ENCODE peak calls at places on chromosomes 13 and 19, in ten cellular contexts. One of them, this sample, is unnamed.
A peak's percentile ranks its signal among the peaks of the same experiment; 100 is the strongest.

GRCh38 chr19:11227201-11227886 is 12.1 kb upstream of the ANGPTL8 start:
- DNase-seq in omental fat pad: no peak
- DNase-seq in naive B cell: no peak
- DNase-seq in CD4-positive, CD25-positive, alpha-beta regulatory T cell: no peak
- DNase-seq in occipital lobe: no peak
- DNase-seq in pancreas: no peak
- DNase-seq in NCI-H2081: no peak
- DNase-seq in activated T-helper 1 cell treated with anti-CD3 and anti-CD28 coated beads, Interleukin-12 subunit alpha, Interleukin-12 subunit beta, Interleukin-2, Interleukin-4 antibody, amounts not matched to agents 30 ng/mL and 10 ng/mL and 1 ng/mL, durations not matched to agents 14 hours and 24 hours and 36 hours: no peak
- DNase-seq in HCT116: peak; percentile 62
- DNase-seq in H54: no peak
- DNase-seq in this sample: no peak

GRCh38 chr19:45469835-45470146 is 2.0 kb downstream of the FOSB start:
- DNase-seq in omental fat pad: no peak
- DNase-seq in naive B cell: no peak
- DNase-seq in CD4-positive, CD25-positive, alpha-beta regulatory T cell: no peak
- DNase-seq in occipital lobe: no peak
- DNase-seq in pancreas: no peak
- DNase-seq in NCI-H2081: no peak
- DNase-seq in activated T-helper 1 cell treated with anti-CD3 and anti-CD28 coated beads, Interleukin-12 subunit alpha, Interleukin-12 subunit beta, Interleukin-2, Interleukin-4 antibody, amounts not matched to agents 30 ng/mL and 10 ng/mL and 1 ng/mL, durations not matched to agents 14 hours and 24 hours and 36 hours: no peak
- DNase-seq in HCT116: no peak
- DNase-seq in H54: peak; percentile 45
- DNase-seq in this sample: no peak

GRCh38 chr13:69567514-69567913 is 540.1 kb upstream of the ATXN8OS start:
- DNase-seq in omental fat pad: no peak
- DNase-seq in naive B cell: no peak
- DNase-seq in CD4-positive, CD25-positive, alpha-beta regulatory T cell: no peak
- DNase-seq in occipital lobe: no peak
- DNase-seq in pancreas: no peak
- DNase-seq in NCI-H2081: no peak
- DNase-seq in activated T-helper 1 cell treated with anti-CD3 and anti-CD28 coated beads, Interleukin-12 subunit alpha, Interleukin-12 subunit beta, Interleukin-2, Interleukin-4 antibody, amounts not matched to agents 30 ng/mL and 10 ng/mL and 1 ng/mL, durations not matched to agents 14 hours and 24 hours and 36 hours: no peak
- DNase-seq in HCT116: no peak
- DNase-seq in H54: no peak
- DNase-seq in this sample: no peak

GRCh38 chr19:49408816-49409440 is 14.3 kb downstream of the PTH2 start:
- DNase-seq in omental fat pad: no peak
- DNase-seq in naive B cell: no peak
- DNase-seq in CD4-positive, CD25-positive, alpha-beta regulatory T cell: no peak
- DNase-seq in occipital lobe: no peak
- DNase-seq in pancreas: no peak
- DNase-seq in NCI-H2081: no peak
- DNase-seq in activated T-helper 1 cell treated with anti-CD3 and anti-CD28 coated beads, Interleukin-12 subunit alpha, Interleukin-12 subunit beta, Interleukin-2, Interleukin-4 antibody, amounts not matched to agents 30 ng/mL and 10 ng/mL and 1 ng/mL, durations not matched to agents 14 hours and 24 hours and 36 hours: no peak
- DNase-seq in HCT116: no peak
- DNase-seq in H54: no peak
- DNase-seq in this sample: peak; percentile 37

GRCh38 chr19:16168465-16169081 is 4.8 kb downstream of the CIB3 start:
- DNase-seq in omental fat pad: no peak
- DNase-seq in naive B cell: peak; percentile 20
- DNase-seq in CD4-positive, CD25-positive, alpha-beta regulatory T cell: no peak
- DNase-seq in occipital lobe: no peak
- DNase-seq in pancreas: no peak
- DNase-seq in NCI-H2081: no peak
- DNase-seq in activated T-helper 1 cell treated with anti-CD3 and anti-CD28 coated beads, Interleukin-12 subunit alpha, Interleukin-12 subunit beta, Interleukin-2, Interleukin-4 antibody, amounts not matched to agents 30 ng/mL and 10 ng/mL and 1 ng/mL, durations not matched to agents 14 hours and 24 hours and 36 hours: no peak
- DNase-seq in HCT116: no peak
- DNase-seq in H54: no peak
- DNase-seq in this sample: no peak

GRCh38 chr19:7866399-7867091 is 7.6 kb downstream of the PRR36 start:
- DNase-seq in omental fat pad: no peak
- DNase-seq in naive B cell: no peak
- DNase-seq in CD4-positive, CD25-positive, alpha-beta regulatory T cell: no peak
- DNase-seq in occipital lobe: no peak
- DNase-seq in pancreas: no peak
- DNase-seq in NCI-H2081: no peak
- DNase-seq in activated T-helper 1 cell treated with anti-CD3 and anti-CD28 coated beads, Interleukin-12 subunit alpha, Interleukin-12 subunit beta, Interleukin-2, Interleukin-4 antibody, amounts not matched to agents 30 ng/mL and 10 ng/mL and 1 ng/mL, durations not matched to agents 14 hours and 24 hours and 36 hours: no peak
- DNase-seq in HCT116: no peak
- DNase-seq in H54: no peak
- DNase-seq in this sample: peak; percentile 51

GRCh38 chr13:31172001-31172400 is 10.3 kb upstream of the HSPH1 start:
- DNase-seq in omental fat pad: no peak
- DNase-seq in naive B cell: no peak
- DNase-seq in CD4-positive, CD25-positive, alpha-beta regulatory T cell: no peak
- DNase-seq in occipital lobe: no peak
- DNase-seq in pancreas: no peak
- DNase-seq in NCI-H2081: no peak
- DNase-seq in activated T-helper 1 cell treated with anti-CD3 and anti-CD28 coated beads, Interleukin-12 subunit alpha, Interleukin-12 subunit beta, Interleukin-2, Interleukin-4 antibody, amounts not matched to agents 30 ng/mL and 10 ng/mL and 1 ng/mL, durations not matched to agents 14 hours and 24 hours and 36 hours: no peak
- DNase-seq in HCT116: no peak
- DNase-seq in H54: no peak
- DNase-seq in this sample: no peak

GRCh38 chr19:36209372-36209771 is 5.1 kb downstream of the ZNF565 start:
- DNase-seq in omental fat pad: no peak
- DNase-seq in naive B cell: no peak
- DNase-seq in CD4-positive, CD25-positive, alpha-beta regulatory T cell: no peak
- DNase-seq in occipital lobe: no peak
- DNase-seq in pancreas: no peak
- DNase-seq in NCI-H2081: no peak
- DNase-seq in activated T-helper 1 cell treated with anti-CD3 and anti-CD28 coated beads, Interleukin-12 subunit alpha, Interleukin-12 subunit beta, Interleukin-2, Interleukin-4 antibody, amounts not matched to agents 30 ng/mL and 10 ng/mL and 1 ng/mL, durations not matched to agents 14 hours and 24 hours and 36 hours: no peak
- DNase-seq in HCT116: no peak
- DNase-seq in H54: no peak
- DNase-seq in this sample: no peak

GRCh38 chr19:8120636-8121480 is 28.5 kb downstream of the FBN3 start:
- DNase-seq in omental fat pad: no peak
- DNase-seq in naive B cell: no peak
- DNase-seq in CD4-positive, CD25-positive, alpha-beta regulatory T cell: no peak
- DNase-seq in occipital lobe: no peak
- DNase-seq in pancreas: no peak
- DNase-seq in NCI-H2081: no peak
- DNase-seq in activated T-helper 1 cell treated with anti-CD3 and anti-CD28 coated beads, Interleukin-12 subunit alpha, Interleukin-12 subunit beta, Interleukin-2, Interleukin-4 antibody, amounts not matched to agents 30 ng/mL and 10 ng/mL and 1 ng/mL, durations not matched to agents 14 hours and 24 hours and 36 hours: no peak
- DNase-seq in HCT116: no peak
- DNase-seq in H54: no peak
- DNase-seq in this sample: no peak

GRCh38 chr13:110341445-110342247 is 34.6 kb downstream of the COL4A2 start:
- DNase-seq in omental fat pad: no peak
- DNase-seq in naive B cell: peak; percentile 14
- DNase-seq in CD4-positive, CD25-positive, alpha-beta regulatory T cell: no peak
- DNase-seq in occipital lobe: no peak
- DNase-seq in pancreas: no peak
- DNase-seq in NCI-H2081: peak; percentile 71
- DNase-seq in activated T-helper 1 cell treated with anti-CD3 and anti-CD28 coated beads, Interleukin-12 subunit alpha, Interleukin-12 subunit beta, Interleukin-2, Interleukin-4 antibody, amounts not matched to agents 30 ng/mL and 10 ng/mL and 1 ng/mL, durations not matched to agents 14 hours and 24 hours and 36 hours: no peak
- DNase-seq in HCT116: no peak
- DNase-seq in H54: no peak
- DNase-seq in this sample: no peak

GRCh38 chr19:14562660-14563589 is 8.9 kb downstream of the NDUFB7 start:
- DNase-seq in omental fat pad: no peak
- DNase-seq in naive B cell: no peak
- DNase-seq in CD4-positive, CD25-positive, alpha-beta regulatory T cell: no peak
- DNase-seq in occipital lobe: no peak
- DNase-seq in pancreas: no peak
- DNase-seq in NCI-H2081: no peak
- DNase-seq in activated T-helper 1 cell treated with anti-CD3 and anti-CD28 coated beads, Interleukin-12 subunit alpha, Interleukin-12 subunit beta, Interleukin-2, Interleukin-4 antibody, amounts not matched to agents 30 ng/mL and 10 ng/mL and 1 ng/mL, durations not matched to agents 14 hours and 24 hours and 36 hours: no peak
- DNase-seq in HCT116: no peak
- DNase-seq in H54: no peak
- DNase-seq in this sample: no peak

GRCh38 chr13:114148521-114148855 is 16.1 kb upstream of the RASA3 start:
- DNase-seq in omental fat pad: no peak
- DNase-seq in naive B cell: peak; percentile 78
- DNase-seq in CD4-positive, CD25-positive, alpha-beta regulatory T cell: peak; percentile 96
- DNase-seq in occipital lobe: no peak
- DNase-seq in pancreas: peak; percentile 76
- DNase-seq in NCI-H2081: no peak
- DNase-seq in activated T-helper 1 cell treated with anti-CD3 and anti-CD28 coated beads, Interleukin-12 subunit alpha, Interleukin-12 subunit beta, Interleukin-2, Interleukin-4 antibody, amounts not matched to agents 30 ng/mL and 10 ng/mL and 1 ng/mL, durations not matched to agents 14 hours and 24 hours and 36 hours: peak; percentile 90
- DNase-seq in HCT116: no peak
- DNase-seq in H54: no peak
- DNase-seq in this sample: no peak

GRCh38 chr13:90717451-90717936 is 630.0 kb upstream of the MIR17HG start:
- DNase-seq in omental fat pad: no peak
- DNase-seq in naive B cell: no peak
- DNase-seq in CD4-positive, CD25-positive, alpha-beta regulatory T cell: no peak
- DNase-seq in occipital lobe: no peak
- DNase-seq in pancreas: no peak
- DNase-seq in NCI-H2081: no peak
- DNase-seq in activated T-helper 1 cell treated with anti-CD3 and anti-CD28 coated beads, Interleukin-12 subunit alpha, Interleukin-12 subunit beta, Interleukin-2, Interleukin-4 antibody, amounts not matched to agents 30 ng/mL and 10 ng/mL and 1 ng/mL, durations not matched to agents 14 hours and 24 hours and 36 hours: no peak
- DNase-seq in HCT116: peak; percentile 22
- DNase-seq in H54: peak; percentile 15
- DNase-seq in this sample: no peak

GRCh38 chr19:38702278-38702677 is 42.0 kb downstream of the CAPN12 start:
- DNase-seq in omental fat pad: no peak
- DNase-seq in naive B cell: no peak
- DNase-seq in CD4-positive, CD25-positive, alpha-beta regulatory T cell: no peak
- DNase-seq in occipital lobe: no peak
- DNase-seq in pancreas: no peak
- DNase-seq in NCI-H2081: peak; percentile 12
- DNase-seq in activated T-helper 1 cell treated with anti-CD3 and anti-CD28 coated beads, Interleukin-12 subunit alpha, Interleukin-12 subunit beta, Interleukin-2, Interleukin-4 antibody, amounts not matched to agents 30 ng/mL and 10 ng/mL and 1 ng/mL, durations not matched to agents 14 hours and 24 hours and 36 hours: no peak
- DNase-seq in HCT116: no peak
- DNase-seq in H54: no peak
- DNase-seq in this sample: no peak

GRCh38 chr19:30204721-30205120 is 167.5 kb upstream of the ZNF536 start:
- DNase-seq in omental fat pad: no peak
- DNase-seq in naive B cell: no peak
- DNase-seq in CD4-positive, CD25-positive, alpha-beta regulatory T cell: no peak
- DNase-seq in occipital lobe: no peak
- DNase-seq in pancreas: no peak
- DNase-seq in NCI-H2081: no peak
- DNase-seq in activated T-helper 1 cell treated with anti-CD3 and anti-CD28 coated beads, Interleukin-12 subunit alpha, Interleukin-12 subunit beta, Interleukin-2, Interleukin-4 antibody, amounts not matched to agents 30 ng/mL and 10 ng/mL and 1 ng/mL, durations not matched to agents 14 hours and 24 hours and 36 hours: no peak
- DNase-seq in HCT116: no peak
- DNase-seq in H54: no peak
- DNase-seq in this sample: no peak

GRCh38 chr13:57878291-57878690 is 246.7 kb downstream of the PCDH17 start:
- DNase-seq in omental fat pad: no peak
- DNase-seq in naive B cell: no peak
- DNase-seq in CD4-positive, CD25-positive, alpha-beta regulatory T cell: no peak
- DNase-seq in occipital lobe: no peak
- DNase-seq in pancreas: no peak
- DNase-seq in NCI-H2081: no peak
- DNase-seq in activated T-helper 1 cell treated with anti-CD3 and anti-CD28 coated beads, Interleukin-12 subunit alpha, Interleukin-12 subunit beta, Interleukin-2, Interleukin-4 antibody, amounts not matched to agents 30 ng/mL and 10 ng/mL and 1 ng/mL, durations not matched to agents 14 hours and 24 hours and 36 hours: no peak
- DNase-seq in HCT116: no peak
- DNase-seq in H54: no peak
- DNase-seq in this sample: no peak

This sample was measured in RWPE2.